ENCODE peak calls at places on chromosomes 5 and 9, in seven cellular contexts. V is Caki2; R is left lobe of liver; J is activated CD4-positive, alpha-beta T cell treated with anti-CD3 and anti-CD28 coated beads, Interleukin-2, amount 50 U/mL, for 1 hour; I is lower lobe of right lung; W is adipocyte; T is fibroblast of gingiva. S is an unnamed sample.

GRCh38 chr5:163867738-163868137 is 362.3 kb downstream of the MAT2B start:
- DNase-seq in T (no peak), I (no peak), V (no peak), R (no peak), W (no peak), J (no peak), S (no peak)

GRCh38 chr5:139422307-139422893 is 16.9 kb downstream of the DNAJC18 start:
- DNase-seq in W (peak), R (no peak), V (peak), T (peak), J (peak), I (no peak), S (no peak)

GRCh38 chr5:113378486-113378885 is 56.3 kb downstream of the TSSK1B start:
- DNase-seq in R (no peak), T (no peak), W (peak), V (no peak), I (no peak), J (no peak), S (no peak)

GRCh38 chr5:66788556-66788955 is 192.4 kb downstream of the MAST4 start:
- DNase-seq in J (no peak), W (no peak), V (no peak), T (no peak), R (no peak), I (no peak), S (no peak)

GRCh38 chr9:124467410-124468060 is 17.3 kb downstream of the ADGRD2 start:
- DNase-seq in I (peak), V (no peak), T (no peak), J (no peak), W (no peak), R (no peak), S (no peak)

GRCh38 chr5:87151547-87151946 is 116.1 kb upstream of the RASA1 start:
- DNase-seq in T (peak), J (no peak), W (peak), I (no peak), R (no peak), V (peak), S (no peak)

GRCh38 chr5:135578685-135579341 is at the start of gene CXCL14:
- DNase-seq in W (peak), J (no peak), V (peak), I (peak), R (no peak), T (peak), S (no peak)

GRCh38 chr9:136245194-136246150 is at the start of gene QSOX2:
- DNase-seq in I (peak), V (peak), J (peak), T (peak), R (peak), W (peak), S (peak)

GRCh38 chr5:16131878-16132277 is 47.7 kb downstream of the MARCHF11 start:
- DNase-seq in J (no peak), R (no peak), I (no peak), V (no peak), W (no peak), T (no peak), S (no peak)

GRCh38 chr5:129361441-129362025 is 98.6 kb upstream of the ADAMTS19 start:
- DNase-seq in V (no peak), T (peak), R (no peak), J (no peak), W (peak), I (no peak), S (no peak)

GRCh38 chr5:66958984-66959641 is 237.5 kb downstream of the CD180 start:
- DNase-seq in T (peak), R (peak), I (peak), J (no peak), W (peak), V (no peak), S (no peak)

GRCh38 chr9:4211022-4211421 is 88.8 kb downstream of the GLIS3 start:
- DNase-seq in I (no peak), W (no peak), T (no peak), J (no peak), R (no peak), V (no peak), S (no peak)

GRCh38 chr9:122197334-122197872 is 31.4 kb downstream of the LHX6 start:
- DNase-seq in T (no peak), I (no peak), V (no peak), J (no peak), W (no peak), R (no peak), S (no peak)

GRCh38 chr5:124960266-124960665 is 213.8 kb upstream of the ZNF608 start:
- DNase-seq in R (no peak), W (no peak), I (no peak), T (no peak), J (no peak), V (no peak), S (no peak)

GRCh38 chr5:1512541-1513291 is 11.0 kb downstream of the LPCAT1 start:
- DNase-seq in V (no peak), I (peak), T (no peak), R (no peak), W (no peak), J (no peak), S (peak)

GRCh38 chr5:145941677-145942130 is 5.3 kb downstream of the SH3RF2 start:
- DNase-seq in I (no peak), W (no peak), R (no peak), T (no peak), V (peak), J (no peak), S (no peak)

GRCh38 chr9:137724114-137724445 is 105.3 kb downstream of the EHMT1 start:
- DNase-seq in R (no peak), T (no peak), W (peak), I (no peak), J (no peak), V (no peak), S (no peak)

GRCh38 chr5:1152156-1152555 is 40.3 kb upstream of the SLC12A7 start:
- DNase-seq in R (no peak), T (no peak), J (no peak), I (no peak), V (no peak), W (no peak), S (no peak)

GRCh38 chr9:92501671-92502393 is 19.5 kb upstream of the ASPN start:
- DNase-seq in T (peak), V (peak), W (peak), J (no peak), I (no peak), R (peak), S (no peak)

GRCh38 chr9:12859704-12860251 is 85.0 kb downstream of the LURAP1L start:
- DNase-seq in R (no peak), I (no peak), J (no peak), T (peak), W (peak), V (peak), S (no peak)

GRCh38 chr9:100602302-100602930 is 24.5 kb downstream of the CAVIN4 start:
- DNase-seq in J (no peak), R (no peak), T (peak), V (peak), W (peak), I (no peak), S (no peak)

GRCh38 chr9:131562032-131562959 is 17.0 kb downstream of the PRRT1B start:
- DNase-seq in J (no peak), I (no peak), R (no peak), W (no peak), V (no peak), T (no peak), S (no peak)

GRCh38 chr5:116626272-116626723 is 51.7 kb upstream of the SEMA6A start:
- DNase-seq in V (no peak), J (no peak), R (peak), I (no peak), T (peak), W (peak), S (no peak)

GRCh38 chr5:59843511-59844230 is 49.9 kb downstream of the PDE4D start:
- DNase-seq in I (no peak), V (no peak), R (no peak), J (no peak), W (peak), T (no peak), S (no peak)

GRCh38 chr5:118220491-118220890 is 767.9 kb downstream of the DTWD2 start:
- DNase-seq in I (no peak), J (no peak), T (peak), R (no peak), W (peak), V (no peak), S (no peak)

GRCh38 chr5:12023614-12024241 is 119.5 kb upstream of the CTNND2 start:
- DNase-seq in T (no peak), J (no peak), R (no peak), V (peak), I (no peak), W (peak), S (no peak)

GRCh38 chr5:135073771-135074345 is 39.8 kb upstream of the PITX1 start:
- DNase-seq in R (no peak), V (no peak), W (peak), J (no peak), I (no peak), T (no peak), S (no peak)

GRCh38 chr5:35458824-35459207 is 158.8 kb upstream of the SPEF2 start:
- DNase-seq in T (no peak), R (peak), J (no peak), W (no peak), V (no peak), I (no peak), S (no peak)

GRCh38 chr5:151896041-151896691 is 28.5 kb downstream of the GLRA1 start:
- DNase-seq in R (no peak), V (peak), I (no peak), W (peak), T (no peak), J (no peak), S (peak)

GRCh38 chr5:33764786-33765185 is 127.0 kb downstream of the ADAMTS12 start:
- DNase-seq in I (no peak), T (no peak), W (no peak), J (no peak), R (no peak), V (no peak), S (no peak)

GRCh38 chr9:131977074-131977838 is 102.4 kb downstream of the MED27 start:
- DNase-seq in I (no peak), J (no peak), V (no peak), W (no peak), T (no peak), R (no peak), S (no peak)

GRCh38 chr9:107648153-107648716 is 158.7 kb upstream of the KLF4 start:
- DNase-seq in V (no peak), J (no peak), T (peak), R (no peak), I (no peak), W (peak), S (no peak)

GRCh38 chr5:40688127-40688756 is 8.5 kb downstream of the PTGER4 start:
- DNase-seq in V (peak), I (peak), W (peak), J (peak), R (peak), T (peak), S (peak)

GRCh38 chr9:128486201-128486600 is 18.3 kb upstream of the GLE1 start:
- DNase-seq in W (no peak), R (no peak), V (no peak), J (no peak), I (no peak), T (no peak), S (no peak)

GRCh38 chr5:164202338-164202737 is 696.9 kb downstream of the MAT2B start:
- DNase-seq in R (no peak), I (no peak), T (no peak), V (no peak), J (no peak), W (peak), S (no peak)

GRCh38 chr9:138060365-138060764 is 182.8 kb downstream of the CACNA1B start:
- DNase-seq in W (no peak), I (no peak), J (no peak), V (no peak), R (no peak), T (no peak), S (no peak)

S was measured in osteocyte.